ENCODE peak calls at places on chromosomes 3 and 15, in seven cellular contexts. D, Y, Q, V, B, H and U are unnamed samples. For H3K4me1 and H3K27me3, the result is how much of the 10 kb centered on the place peaks cover.

GRCh38 chr3:197427013-197427412 is 128.6 kb upstream of the DLG1 start:
- DNase-seq in Q (no peak), Y (no peak), B (no peak), V (no peak), D (no peak), H (no peak), U (no peak)

GRCh38 chr15:34039506-34040123 is 611 bp upstream of the AVEN start:
- DNase-seq in V (no peak), H (no peak), D (no peak), Y (no peak), Q (no peak), B (no peak), U (no peak)

GRCh38 chr3:149435936-149436885 is 38.3 kb upstream of the TM4SF4 start:
- DNase-seq in Y (no peak), D (no peak), V (no peak), H (no peak), Q (no peak), B (no peak), U (no peak)

GRCh38 chr3:20622304-20622703 is 436.3 kb upstream of the SGO1 start:
- DNase-seq in B (no peak), H (no peak), Y (no peak), V (no peak), D (no peak), Q (no peak), U (no peak)

GRCh38 chr3:172280406-172281051 is 167.7 kb downstream of the GHSR start:
- DNase-seq in V (no peak), Q (no peak), D (no peak), H (no peak), Y (no peak), B (no peak), U (peak)

GRCh38 chr3:187802928-187803259 is 57.6 kb upstream of the BCL6 start:
- DNase-seq in V (no peak), Q (no peak), Y (no peak), H (no peak), D (no peak), B (no peak), U (no peak)

GRCh38 chr15:62706361-62706760 is 336.2 kb upstream of the TPM1 start:
- DNase-seq in H (no peak), V (no peak), Y (no peak), D (no peak), B (no peak), Q (no peak), U (peak)

GRCh38 chr15:67307889-67308597 is 53.5 kb downstream of the IQCH start:
- DNase-seq in H (no peak), Q (no peak), V (no peak), Y (no peak), B (no peak), D (no peak), U (no peak)

GRCh38 chr3:169772530-169772950 is 656 bp upstream of the MYNN start:
- DNase-seq in D (peak), Q (peak), Y (peak), H (peak), V (no peak), B (peak), U (peak)

GRCh38 chr15:100721758-100722550 is 119.6 kb downstream of the ASB7 start:
- DNase-seq in V (no peak), B (no peak), Q (no peak), H (no peak), Y (peak), D (peak), U (peak)

GRCh38 chr3:188573286-188573928 is 419.4 kb downstream of the LPP start:
- DNase-seq in D (no peak), Q (no peak), H (no peak), Y (no peak), B (no peak), V (no peak), U (no peak)

GRCh38 chr3:59306436-59306835 is 256.6 kb upstream of the CFAP20DC start:
- DNase-seq in Q (no peak), B (no peak), H (no peak), V (no peak), Y (no peak), D (no peak), U (no peak)

GRCh38 chr15:29538110-29538509 is 268.5 kb upstream of the NSMCE3 start:
- DNase-seq in Y (no peak), V (no peak), B (no peak), H (no peak), D (no peak), Q (no peak), U (no peak)

GRCh38 chr15:95760508-95760907 is 570.0 kb upstream of the NR2F2 start:
- DNase-seq in H (peak), Y (no peak), V (peak), D (no peak), B (peak), Q (peak), U (no peak)

GRCh38 chr3:152309535-152310317 is 41.0 kb downstream of the MBNL1 start:
- DNase-seq in D (no peak), Q (no peak), H (no peak), B (no peak), V (no peak), Y (no peak), U (peak)
- H3K4me1 ChIP-seq in D (half or more), Q (under half), H (under half), B (under half), V (under half), Y (half or more), U (under half)

DNA sequence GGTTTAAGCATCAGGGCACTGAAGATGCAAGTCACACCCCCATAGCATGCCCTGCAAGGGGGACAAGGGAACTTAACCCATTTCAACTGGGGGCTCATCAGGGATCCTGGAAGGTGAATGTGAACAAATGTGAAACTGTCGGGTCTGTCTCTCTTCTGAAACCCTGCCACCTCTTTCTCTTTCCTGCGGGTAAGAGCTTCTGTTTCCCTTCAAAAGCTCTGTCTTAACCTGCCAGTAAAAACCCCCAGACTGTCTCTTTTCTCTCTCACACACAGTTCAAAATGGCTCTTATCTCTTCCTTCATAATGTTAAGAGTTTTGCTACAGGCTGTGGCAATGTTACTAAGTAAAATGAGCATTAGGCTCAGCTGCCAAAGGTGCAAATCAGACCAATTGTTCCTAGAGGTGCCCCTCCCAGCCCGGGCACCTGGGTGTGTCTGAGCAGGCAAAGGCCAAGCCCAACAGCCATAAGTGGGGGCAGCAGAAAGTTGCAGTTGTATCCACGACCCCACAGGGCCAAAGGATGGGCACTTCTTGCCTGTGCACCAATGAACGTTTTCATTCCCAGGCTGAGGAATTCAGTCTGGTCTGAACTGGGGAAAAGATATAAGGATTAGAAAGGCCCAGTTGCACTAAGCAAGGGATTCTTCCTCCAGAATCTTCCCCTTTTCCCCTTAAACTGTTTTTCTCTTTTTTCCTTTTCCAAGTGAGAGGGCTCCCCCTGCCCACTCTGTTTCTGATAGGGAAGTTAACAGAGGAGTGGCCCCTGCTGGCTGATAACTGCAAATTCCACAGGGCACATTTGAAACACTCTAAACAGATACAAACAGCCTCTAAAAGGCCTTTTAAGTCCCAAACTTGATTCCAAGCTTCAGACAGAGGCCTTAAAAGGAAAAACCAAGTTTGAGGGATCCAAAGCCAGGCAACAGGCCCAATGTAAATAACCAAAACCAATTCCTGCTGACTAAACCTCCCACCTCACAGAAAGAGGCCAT is 113.8 kb upstream of the EPHA6 start:
- DNase-seq in V (no peak), B (no peak), Y (no peak), D (no peak), H (no peak), Q (no peak), U (no peak)
- TF ChIP-seq CTCF in V (no peak), B (no peak), Y (no peak), D (no peak), H (no peak), Q (no peak), U (peak)

DNA sequence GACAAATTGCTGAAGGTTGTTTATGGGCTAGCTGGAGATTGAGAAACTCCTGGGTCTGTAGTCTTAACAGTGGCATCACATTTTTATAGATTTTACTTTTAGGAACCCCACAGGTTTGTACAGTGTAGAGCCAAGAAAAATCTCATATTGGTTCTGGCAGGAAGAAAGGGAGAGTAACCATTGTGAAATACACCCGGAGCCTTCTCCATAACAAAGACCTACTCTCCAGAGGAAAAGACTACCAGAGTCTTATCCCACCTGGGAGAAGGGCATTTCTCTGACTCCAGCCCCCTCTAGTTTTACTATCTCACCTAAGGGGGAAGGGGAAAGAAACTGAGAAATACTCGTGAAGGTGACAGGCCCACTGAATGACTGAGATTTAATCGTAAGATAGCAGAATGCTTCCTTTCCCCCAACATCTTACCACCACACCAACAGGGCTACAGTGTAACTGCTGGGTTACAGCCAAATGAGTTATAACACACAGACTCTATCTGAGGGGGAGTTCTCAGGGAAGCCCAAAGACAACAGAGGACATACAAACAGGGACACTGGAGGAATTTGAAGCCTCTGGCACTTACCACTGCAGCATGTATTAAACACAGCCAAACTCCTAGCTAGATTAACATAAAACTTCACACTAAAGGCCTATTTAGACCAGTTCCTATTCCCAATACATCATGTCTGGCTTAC is 56.1 kb downstream of the SYN2 start:
- DNase-seq in Q (no peak), B (no peak), Y (no peak), D (no peak), H (no peak), V (no peak), U (no peak)
- H3K27me3 ChIP-seq in Q (under half), B (under half), Y (under half), D (under half), H (under half), V (under half), U (under half)

DNA sequence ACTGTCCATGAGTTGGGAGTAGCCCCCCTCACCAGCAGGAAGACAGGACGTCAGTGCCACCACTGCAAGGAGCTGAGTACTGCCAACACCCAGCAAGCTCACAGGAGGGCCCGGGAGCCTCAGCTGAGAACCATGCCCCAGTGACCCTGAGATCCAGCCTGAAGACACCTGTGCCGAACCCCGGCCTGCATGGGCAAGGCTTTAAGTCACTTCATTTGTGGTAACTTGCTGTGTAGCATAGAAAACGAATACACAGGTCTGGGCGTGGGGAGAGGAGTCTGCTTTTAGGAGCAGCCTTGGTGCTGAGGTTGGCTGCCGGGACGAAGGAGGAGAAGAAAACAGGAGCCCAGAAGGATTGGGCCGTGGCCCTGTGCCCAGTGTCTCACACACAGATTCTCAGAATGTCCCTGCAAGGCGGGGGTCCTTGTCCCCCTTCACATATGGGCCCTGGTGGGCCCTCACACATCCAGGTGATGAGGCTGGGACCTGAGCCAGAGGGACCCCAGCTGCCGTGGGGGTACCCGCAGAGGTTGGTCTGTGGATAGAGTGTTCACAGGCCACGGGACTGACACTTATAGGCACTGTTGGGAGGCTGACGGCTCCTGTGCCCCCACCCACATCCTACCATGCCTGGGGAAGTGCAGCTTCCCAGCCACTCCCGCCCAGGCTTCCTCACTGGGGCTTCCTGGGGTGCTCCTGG is 85.3 kb downstream of the PLXNA1 start:
- DNase-seq in Q (peak), D (no peak), H (no peak), B (peak), V (peak), Y (no peak), U (no peak)
- H3K4me1 ChIP-seq in Q (under half), D (under half), H (under half), B (under half), V (under half), Y (under half), U (under half)

GRCh38 chr3:36677331-36678007 is 86.9 kb downstream of the DCLK3 start:
- DNase-seq in Q (no peak), V (no peak), H (no peak), B (no peak), Y (no peak), D (no peak), U (peak)
- TF ChIP-seq CTCF in Q (no peak), V (no peak), H (no peak), B (no peak), Y (no peak), D (no peak), U (peak)

DNA sequence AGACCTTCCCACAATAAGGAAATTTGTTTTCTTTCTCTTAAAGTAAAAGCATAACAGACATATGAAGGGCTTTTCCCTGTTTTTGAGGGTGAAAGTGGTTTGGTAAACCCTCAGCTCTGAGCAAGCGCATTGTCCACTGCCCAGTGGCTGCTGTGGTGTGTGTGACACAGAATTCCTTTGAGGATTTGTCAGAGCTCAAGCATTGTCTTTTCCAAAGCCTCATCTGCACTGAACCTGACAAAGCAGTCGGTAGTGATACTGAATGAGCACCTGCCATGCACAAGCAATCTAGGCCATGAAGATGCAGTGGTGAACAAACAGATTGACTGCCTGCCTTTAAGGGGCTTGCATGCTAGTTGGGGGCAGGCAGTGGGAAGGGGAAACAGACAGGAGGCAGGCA is 128.3 kb downstream of the PLCL2 start:
- DNase-seq in Y (no peak), V (no peak), Q (no peak), H (no peak), D (no peak), B (no peak), U (peak)
- H3K27me3 ChIP-seq in Y (under half), V (under half), Q (under half), H (under half), D (under half), B (under half), U (under half)

GRCh38 chr15:64730151-64730550 is 45.2 kb downstream of the RBPMS2 start:
- DNase-seq in B (no peak), V (no peak), H (no peak), Y (no peak), Q (no peak), D (no peak), U (no peak)
- H3K4me1 ChIP-seq in B (under half), V (under half), H (under half), Y (under half), Q (under half), D (under half), U (under half)

DNA sequence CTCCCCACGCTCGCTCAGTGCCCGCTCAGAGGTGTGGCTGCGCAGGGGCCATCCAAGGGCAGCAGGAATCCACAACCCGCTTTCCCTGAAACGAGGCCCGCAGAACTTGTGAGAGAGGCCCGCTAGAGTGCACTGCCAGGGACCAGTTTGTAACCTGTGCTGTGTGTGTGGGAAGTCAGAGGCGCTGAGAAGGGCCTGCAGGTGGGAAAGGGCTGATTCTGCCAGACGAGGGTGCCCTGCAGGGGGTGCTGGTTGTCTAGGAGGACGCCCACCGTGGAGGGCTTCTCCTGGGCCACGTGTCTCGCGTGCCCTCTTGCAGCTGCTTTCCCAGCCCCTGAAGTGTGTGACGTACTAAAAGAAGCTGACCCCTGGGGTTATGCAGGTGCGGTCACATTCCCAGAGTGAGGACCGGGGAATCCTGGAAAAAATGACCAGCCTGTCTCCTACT is 83.3 kb downstream of the C3orf70 start:
- DNase-seq in D (no peak), V (no peak), Q (no peak), H (no peak), Y (no peak), B (no peak), U (no peak)
- TF ChIP-seq CTCF in D (no peak), V (no peak), Q (no peak), H (peak), Y (no peak), B (no peak), U (no peak)

GRCh38 chr3:123370819-123371218 is 78.1 kb downstream of the ADCY5 start:
- DNase-seq in H (no peak), Y (no peak), Q (no peak), D (no peak), V (peak), B (no peak), U (no peak)
- H3K27me3 ChIP-seq in H (under half), Y (under half), Q (under half), D (under half), V (under half), B (under half), U (under half)